ENCODE peak calls at places on chromosomes 2 and 18, in five cellular contexts. X is hepatocyte, B is tibial nerve, F is epithelial cell of esophagus, O is body of pancreas. D is an unnamed sample.
A peak's percentile ranks its signal among the peaks of the same experiment; 100 is the strongest.

GRCh38 chr2:197306691-197307030 is 3.9 kb downstream of the ANKRD44 start:
- DNase-seq in X (no peak), O (peak; percentile 80), F (peak; percentile 45), B (no peak), D (no peak)

GRCh38 chr2:46336560-46336959 is 39.4 kb downstream of the EPAS1 start:
- DNase-seq in X (no peak), O (no peak), B (no peak), F (no peak), D (peak; percentile 50)

GRCh38 chr18:35918564-35918963 is 53.9 kb upstream of the RMP24 start:
- DNase-seq in O (no peak), X (no peak), F (no peak), B (no peak), D (no peak)

GRCh38 chr2:40760071-40760666 is 308.3 kb upstream of the SLC8A1 start:
- DNase-seq in X (peak; percentile 31), F (peak; percentile 71), O (peak; percentile 39), B (peak; percentile 34), D (peak; percentile 72)

GRCh38 chr18:61187971-61188370 is 145.3 kb upstream of the CDH20 start:
- DNase-seq in O (no peak), X (no peak), B (no peak), F (no peak), D (no peak)

GRCh38 chr2:119549236-119549635 is 5.0 kb downstream of the CFAP221 start:
- DNase-seq in F (peak; percentile 55), B (no peak), X (peak; percentile 33), O (peak; percentile 44), D (peak; percentile 40)

GRCh38 chr18:8139971-8140406 is 469.2 kb upstream of the RAB12 start:
- DNase-seq in O (peak; percentile 15), X (no peak), F (no peak), B (peak; percentile 59), D (peak; percentile 22)

GRCh38 chr2:24515335-24515734 is 24.3 kb downstream of the NCOA1 start:
- DNase-seq in B (no peak), F (peak; percentile 36), X (no peak), O (no peak), D (no peak)

GRCh38 chr2:225002039-225002655 is 40.1 kb downstream of the DOCK10 start:
- DNase-seq in X (peak; percentile 77), B (peak; percentile 78), F (peak; percentile 79), O (peak; percentile 54), D (peak; percentile 88)

GRCh38 chr18:79564441-79564840 is 115.2 kb upstream of the CTDP1 start:
- DNase-seq in F (no peak), B (no peak), O (no peak), X (no peak), D (no peak)

GRCh38 chr18:64134044-64134757 is 14.7 kb downstream of the LINC00305 start:
- DNase-seq in F (peak; percentile 35), B (no peak), X (no peak), O (no peak), D (no peak)

DNA sequence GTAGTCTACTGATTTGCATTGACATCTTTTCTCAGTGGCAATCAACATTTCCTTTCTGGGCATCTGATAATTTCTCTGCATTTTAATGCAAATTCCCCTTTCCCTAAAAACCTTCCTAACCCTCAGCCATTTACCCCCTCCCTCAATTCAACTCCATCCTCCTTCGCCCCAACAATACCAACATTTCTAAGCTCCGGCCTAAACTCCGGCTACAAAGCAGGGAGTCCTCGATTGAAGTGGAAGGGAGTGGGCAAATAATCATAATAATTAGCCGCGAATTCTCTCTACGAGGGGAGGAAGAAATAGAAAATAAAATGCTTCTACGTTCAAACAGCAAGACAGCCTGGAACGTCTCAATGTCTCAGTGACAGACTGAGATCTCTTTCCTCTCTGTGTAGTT is 4.6 kb downstream of the BCL11A start:
- DNase-seq in B (no peak), X (no peak), F (no peak), O (no peak), D (no peak)
- H3K4me3 ChIP-seq in B (no peak overlapping the region), X (peak overlapping the region; percentile 92), F (peak overlapping the region; percentile 77), O (peak overlapping the region; percentile 67), D (no peak overlapping the region)

GRCh38 chr2:223604231-223604630 is 2.1 kb upstream of the SCG2 start:
- DNase-seq in F (no peak), X (no peak), O (no peak), B (no peak), D (no peak)

GRCh38 chr2:223599646-223600009 is 2.5 kb downstream of the SCG2 start:
- DNase-seq in O (no peak), X (no peak), F (no peak), B (no peak), D (no peak)

GRCh38 chr2:223600056-223600455 is 2.1 kb downstream of the SCG2 start:
- DNase-seq in O (no peak), X (no peak), F (no peak), B (no peak), D (no peak)

GRCh38 chr2:223602972-223603371 is 811 bp upstream of the SCG2 start:
- DNase-seq in F (no peak), O (no peak), X (no peak), B (no peak), D (no peak)

GRCh38 chr2:223601932-223602676 is at the start of gene SCG2:
- DNase-seq in X (peak; percentile 93), O (peak; percentile 76), B (peak; percentile 51), F (peak; percentile 83), D (peak; percentile 94)
- TF ChIP-seq CTCF in X (peak; percentile 53), O (no peak), B (no peak), F (peak; percentile 14), D (peak; percentile 37)

DNA sequence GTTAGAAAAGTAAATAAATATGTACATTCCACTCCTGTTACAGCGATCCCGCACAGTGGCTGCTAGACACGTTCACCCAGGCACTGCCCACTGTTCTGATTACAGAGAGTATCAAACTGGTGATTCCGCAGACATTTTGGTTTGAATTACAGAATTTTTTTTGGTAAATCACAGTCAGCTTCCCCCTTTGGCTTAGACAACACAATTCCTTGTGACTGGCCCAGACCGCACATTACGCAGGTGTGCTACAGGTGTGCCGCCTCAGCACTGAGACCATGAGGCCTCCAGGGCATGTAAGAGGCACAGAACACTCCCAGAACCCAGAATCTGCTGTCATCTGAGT is 112.3 kb downstream of the PXDN start:
- DNase-seq in X (peak; percentile 38), F (peak; percentile 84), B (no peak), O (no peak), D (peak; percentile 66)
- H3K4me3 ChIP-seq in X (no peak overlapping the region), F (no peak overlapping the region), B (no peak overlapping the region), O (no peak overlapping the region), D (no peak overlapping the region)

GRCh38 chr2:105116348-105116747 is 78.5 kb downstream of the MRPS9 start:
- DNase-seq in F (no peak), O (no peak), B (no peak), X (no peak), D (no peak)

GRCh38 chr2:105117565-105117964 is 79.7 kb downstream of the MRPS9 start:
- DNase-seq in X (no peak), F (no peak), O (no peak), B (no peak), D (no peak)

GRCh38 chr2:105114551-105114950 is 76.7 kb downstream of the MRPS9 start:
- DNase-seq in X (peak; percentile 72), O (no peak), B (no peak), F (peak; percentile 66), D (peak; percentile 76)

GRCh38 chr2:105121417-105121816 is 83.5 kb downstream of the MRPS9 start:
- DNase-seq in F (no peak), B (no peak), X (no peak), O (no peak), D (no peak)

DNA sequence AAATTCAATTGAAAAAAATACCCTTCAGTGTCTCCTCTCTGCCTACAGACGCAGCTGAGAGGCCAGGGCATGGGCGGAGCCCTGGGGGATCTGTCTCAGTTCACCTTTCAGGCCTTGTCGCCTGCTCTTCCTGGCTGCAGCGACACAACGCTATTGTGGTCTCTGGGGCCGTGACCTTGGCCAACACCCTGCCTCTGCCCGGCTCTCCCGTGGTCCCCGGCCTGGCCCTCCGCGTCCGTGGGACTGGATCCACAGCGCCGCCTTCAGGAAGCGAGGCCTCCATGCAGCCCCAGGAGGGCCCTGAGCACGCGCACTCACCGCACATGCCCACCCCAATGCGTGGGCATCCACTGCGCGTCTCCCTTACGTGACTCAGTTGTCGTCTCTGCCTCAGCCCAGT is 81.1 kb downstream of the MRPS9 start:
- DNase-seq in B (no peak), X (peak; percentile 27), F (no peak), O (no peak), D (no peak)
- TF ChIP-seq CTCF in B (no peak), X (peak; percentile 45), F (no peak), O (no peak), D (peak; percentile 47)

DNA sequence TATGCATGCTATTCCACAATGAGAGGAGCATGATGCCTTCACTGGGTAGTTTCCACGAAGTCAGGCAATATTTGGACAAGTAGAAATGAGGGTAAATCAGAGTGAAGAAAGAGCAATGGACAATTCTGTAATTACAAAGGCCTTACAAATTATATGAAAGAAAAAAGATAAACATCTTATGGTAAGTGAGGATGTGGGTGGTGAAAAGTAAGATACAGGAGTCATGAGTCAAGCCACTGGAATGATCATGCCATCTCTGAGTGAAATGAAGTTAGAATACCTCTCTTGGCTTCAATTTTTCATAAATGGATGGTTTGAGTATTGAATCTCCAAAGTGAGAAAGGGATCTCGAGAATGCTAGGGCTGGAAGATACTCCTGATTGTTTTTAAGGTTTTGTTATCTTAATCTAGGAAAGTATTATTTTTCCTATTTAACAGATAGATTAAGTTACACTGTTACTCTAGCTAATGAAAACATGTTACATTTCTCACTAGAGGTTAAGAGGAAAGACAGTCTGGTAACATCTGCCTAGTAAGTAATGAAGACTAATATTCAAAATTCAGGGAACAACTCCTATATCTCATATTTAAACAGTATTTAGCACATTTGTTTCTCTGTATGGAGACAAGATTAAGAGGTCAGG is 2.1 kb downstream of the GALNT3 start:
- DNase-seq in X (no peak), F (peak; percentile 64), O (no peak), B (no peak), D (no peak)
- H3K4me3 ChIP-seq in X (peak overlapping the region; percentile 62), F (no peak overlapping the region), O (no peak overlapping the region), B (no peak overlapping the region), D (no peak overlapping the region)

GRCh38 chr2:101204400-101205095 is 48.1 kb upstream of the CNOT11 start:
- DNase-seq in F (no peak), O (no peak), B (no peak), X (no peak), D (peak; percentile 19)
- TF ChIP-seq CTCF in F (no peak), O (no peak), B (no peak), X (no peak), D (peak; percentile 25)

GRCh38 chr2:234172066-234172465 is 121.6 kb downstream of the SPP2 start:
- DNase-seq in X (no peak), O (no peak), B (no peak), F (no peak), D (peak; percentile 8)
- H3K4me3 ChIP-seq in X (no peak overlapping the region), O (no peak overlapping the region), B (no peak overlapping the region), F (no peak overlapping the region), D (no peak overlapping the region)

GRCh38 chr18:44895176-44895798 is 214.6 kb downstream of the SETBP1 start:
- DNase-seq in O (peak; percentile 63), X (peak; percentile 30), F (peak; percentile 84), B (peak; percentile 35), D (peak; percentile 70)
- TF ChIP-seq CTCF in O (peak; percentile 21), X (peak; percentile 28), F (peak; percentile 81), B (peak; percentile 36), D (peak; percentile 72)

D was measured in cardiac fibroblast.